ENCODE peak calls at places on chromosomes 6 and 20, in four cellular contexts. F is GM12878, Y is K562, C is IMR-90. P is an unnamed sample.

GRCh38 chr6:155738602-155739001 is 283.0 kb upstream of the NOX3 start:
- DNase-seq in F (no peak), Y (no peak), C (no peak), P (no peak)

GRCh38 chr6:32244946-32245398 is 21.1 kb upstream of the NOTCH4 start:
- DNase-seq in F (no peak), Y (peak), C (peak), P (peak)

GRCh38 chr6:170087946-170088348 is 202.9 kb downstream of the DLL1 start:
- DNase-seq in F (peak), Y (no peak), C (no peak), P (no peak)

GRCh38 chr20:38806855-38807655 is 1.6 kb downstream of the PPP1R16B start:
- DNase-seq in F (no peak), Y (no peak), C (no peak), P (no peak)

GRCh38 chr6:131948692-131949614 is 2.2 kb downstream of the CCN2 start:
- DNase-seq in F (no peak), Y (no peak), C (peak), P (no peak)

GRCh38 chr6:145814035-145814500 is 527 bp downstream of the FBXO30 start:
- DNase-seq in F (peak), Y (no peak), C (no peak), P (peak)

GRCh38 chr6:28081486-28081751 is 1.1 kb downstream of the ZNF165 start:
- DNase-seq in F (peak), Y (no peak), C (no peak), P (no peak)

GRCh38 chr20:33653218-33653899 is 8.8 kb upstream of the C20orf144 start:
- DNase-seq in F (no peak), Y (peak), C (peak), P (peak)

GRCh38 chr20:43460830-43461200 is 3.1 kb downstream of the SRSF6 start:
- DNase-seq in F (no peak), Y (no peak), C (no peak), P (no peak)

GRCh38 chr6:113120577-113121285 is 736.4 kb upstream of the MARCKS start:
- DNase-seq in F (no peak), Y (no peak), C (peak), P (peak)

GRCh38 chr6:10398439-10399218 is 16.2 kb downstream of the TFAP2A start:
- DNase-seq in F (no peak), Y (no peak), C (no peak), P (no peak)

GRCh38 chr6:108589244-108589730 is 28.6 kb downstream of the FOXO3 start:
- DNase-seq in F (no peak), Y (peak), C (peak), P (peak)

GRCh38 chr6:29941476-29941875 is 856 bp upstream of the HLA-A start:
- DNase-seq in F (no peak), Y (no peak), C (peak), P (no peak)

GRCh38 chr6:46011241-46012085 is 4.2 kb downstream of the CLIC5 start:
- DNase-seq in F (peak), Y (no peak), C (no peak), P (no peak)

GRCh38 chr6:170223718-170224693 is 66.9 kb downstream of the DLL1 start:
- DNase-seq in F (no peak), Y (no peak), C (no peak), P (no peak)

GRCh38 chr6:102204336-102204735 is 810.8 kb downstream of the GRIK2 start:
- DNase-seq in F (no peak), Y (no peak), C (no peak), P (no peak)

GRCh38 chr6:100339574-100340255 is 125.0 kb downstream of the SIM1 start:
- DNase-seq in F (no peak), Y (no peak), C (peak), P (no peak)

GRCh38 chr6:36268478-36269248 is 1.2 kb upstream of the PNPLA1 start:
- DNase-seq in F (no peak), Y (peak), C (peak), P (no peak)

GRCh38 chr6:139520321-139520768 is 145.9 kb upstream of the CITED2 start:
- DNase-seq in F (no peak), Y (no peak), C (no peak), P (no peak)

GRCh38 chr6:83884523-83884922 is 25.0 kb downstream of the CYB5R4 start:
- DNase-seq in F (peak), Y (peak), C (peak), P (peak)

GRCh38 chr20:47950103-47950502 is 164.8 kb upstream of the SULF2 start:
- DNase-seq in F (no peak), Y (peak), C (no peak), P (no peak)

GRCh38 chr6:46014511-46015118 is 1.0 kb downstream of the CLIC5 start:
- DNase-seq in F (no peak), Y (no peak), C (no peak), P (no peak)

GRCh38 chr6:146912730-146913680 is 291.2 kb upstream of the STXBP5 start:
- DNase-seq in F (no peak), Y (no peak), C (no peak), P (no peak)

GRCh38 chr6:137709424-137710281 is 157.4 kb upstream of the TNFAIP3 start:
- DNase-seq in F (no peak), Y (no peak), C (peak), P (no peak)

GRCh38 chr6:16056263-16056870 is 72.5 kb upstream of the MYLIP start:
- DNase-seq in F (no peak), Y (no peak), C (no peak), P (no peak)

GRCh38 chr6:132063204-132063603 is 112.0 kb upstream of the CCN2 start:
- DNase-seq in F (no peak), Y (no peak), C (peak), P (no peak)

GRCh38 chr6:36130672-36131516 is 581 bp downstream of the MAPK13 start:
- DNase-seq in F (no peak), Y (peak), C (no peak), P (no peak)

GRCh38 chr6:35370124-35370741 is 27.9 kb downstream of the PPARD start:
- DNase-seq in F (no peak), Y (no peak), C (peak), P (peak)

GRCh38 chr20:17680836-17681740 is 954 bp downstream of the RRBP1 start:
- DNase-seq in F (no peak), Y (peak), C (peak), P (peak)
- TF ChIP-seq CTCF in F (peak), Y (peak), C (peak), P (peak)

GRCh38 chr20:25541676-25542075 is 43.7 kb downstream of the NINL start:
- DNase-seq in F (no peak), Y (no peak), C (no peak), P (no peak)
- TF ChIP-seq RFX5 in F (no peak), Y (no peak), C (no peak), P (no peak)

DNA sequence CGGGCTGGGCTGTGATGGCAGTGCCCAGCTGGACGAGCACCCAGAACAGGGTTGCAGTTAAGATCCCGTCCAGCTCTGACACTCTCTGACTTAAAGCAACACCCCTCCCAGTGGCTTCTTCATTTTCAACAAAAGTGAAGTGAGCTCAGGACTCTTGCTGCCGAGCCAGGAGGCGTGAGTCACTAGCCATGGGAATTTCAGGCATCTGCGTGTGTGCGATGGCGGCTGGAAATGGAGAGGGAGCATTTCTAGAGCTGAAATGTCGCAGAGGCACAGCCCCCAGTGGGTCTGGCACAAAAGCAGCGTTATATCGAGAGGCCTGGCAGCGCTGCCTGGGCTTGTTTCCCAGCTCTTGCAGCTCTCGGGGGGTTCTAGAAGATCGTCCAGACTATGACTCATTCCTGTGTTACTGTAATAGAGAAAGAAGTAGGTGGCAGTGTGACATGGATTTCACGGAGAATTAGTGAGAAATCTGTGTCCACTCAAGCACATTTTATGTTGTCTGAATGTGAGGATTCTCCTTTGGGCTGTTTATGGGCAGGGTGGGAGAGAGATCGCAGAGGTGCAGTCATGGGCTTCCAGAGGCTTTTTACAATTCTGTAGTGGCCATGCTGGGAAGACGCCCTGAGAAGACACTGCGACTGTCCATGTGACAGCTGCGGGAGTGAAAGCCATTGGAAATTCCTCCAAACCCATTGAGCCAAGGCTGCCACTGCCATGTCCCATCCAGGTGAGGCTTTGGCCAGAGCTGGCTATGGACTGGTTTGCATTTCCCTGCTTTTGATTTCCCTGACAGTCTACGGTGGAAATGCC is 216.7 kb upstream of the ECI2 start:
- DNase-seq in F (no peak), Y (no peak), C (peak), P (peak)
- TF ChIP-seq ELK1 in F (no peak), Y (no peak), C (no peak), P (no peak)

GRCh38 chr6:47301441-47301840 is 8.3 kb downstream of the TNFRSF21 start:
- DNase-seq in F (no peak), Y (no peak), C (no peak), P (no peak)

GRCh38 chr6:47300417-47300816 is 9.3 kb downstream of the TNFRSF21 start:
- DNase-seq in F (no peak), Y (no peak), C (no peak), P (no peak)

GRCh38 chr6:47303383-47303782 is 6.3 kb downstream of the TNFRSF21 start:
- DNase-seq in F (no peak), Y (no peak), C (no peak), P (no peak)

GRCh38 chr6:47303861-47304260 is 5.8 kb downstream of the TNFRSF21 start:
- DNase-seq in F (no peak), Y (no peak), C (no peak), P (no peak)

DNA sequence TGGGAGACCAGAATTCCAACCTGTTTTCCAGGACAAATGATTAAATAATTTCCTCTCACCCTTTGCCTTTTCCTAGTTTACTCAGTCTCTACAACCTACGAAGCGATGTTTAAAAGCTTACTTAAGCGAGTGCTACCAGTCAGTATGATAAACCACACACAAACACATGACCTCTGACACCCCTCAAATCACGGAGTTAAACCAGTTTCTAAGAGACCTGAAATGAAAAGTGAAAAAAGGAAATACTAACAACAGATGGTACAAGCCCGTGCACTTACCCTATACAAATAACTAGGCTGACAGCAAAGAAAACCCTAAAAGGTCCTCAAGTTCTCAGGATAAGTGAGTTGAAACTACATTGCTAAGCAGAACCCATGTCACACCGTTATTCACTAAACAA is 7.7 kb downstream of the TNFRSF21 start:
- DNase-seq in F (no peak), Y (no peak), C (no peak), P (no peak)
- TF ChIP-seq CTCF in F (no peak), Y (no peak), C (no peak), P (no peak)

GRCh38 chr6:134198093-134198492 is 119.8 kb downstream of the SGK1 start:
- DNase-seq in F (no peak), Y (no peak), C (no peak), P (peak)

GRCh38 chr6:134201716-134202115 is 116.2 kb downstream of the SGK1 start:
- DNase-seq in F (no peak), Y (no peak), C (no peak), P (no peak)

GRCh38 chr6:134204031-134204430 is 113.9 kb downstream of the SGK1 start:
- DNase-seq in F (no peak), Y (no peak), C (no peak), P (no peak)

GRCh38 chr6:134196568-134197301 is 121.2 kb downstream of the SGK1 start:
- DNase-seq in F (no peak), Y (peak), C (no peak), P (no peak)

GRCh38 chr6:134199848-134200606 is 117.9 kb downstream of the SGK1 start:
- DNase-seq in F (no peak), Y (no peak), C (no peak), P (no peak)
- TF ChIP-seq RFX5 in F (no peak), Y (no peak), C (no peak), P (no peak)

GRCh38 chr20:37193226-37193625 is 13.9 kb upstream of the MROH8 start:
- DNase-seq in F (no peak), Y (no peak), C (no peak), P (no peak)

GRCh38 chr20:37192137-37192854 is 12.9 kb upstream of the MROH8 start:
- DNase-seq in F (no peak), Y (peak), C (peak), P (peak)

GRCh38 chr20:37190354-37190753 is 11.0 kb upstream of the MROH8 start:
- DNase-seq in F (no peak), Y (no peak), C (no peak), P (no peak)

GRCh38 chr20:37188787-37189186 is 9.4 kb upstream of the MROH8 start:
- DNase-seq in F (no peak), Y (no peak), C (no peak), P (no peak)

DNA sequence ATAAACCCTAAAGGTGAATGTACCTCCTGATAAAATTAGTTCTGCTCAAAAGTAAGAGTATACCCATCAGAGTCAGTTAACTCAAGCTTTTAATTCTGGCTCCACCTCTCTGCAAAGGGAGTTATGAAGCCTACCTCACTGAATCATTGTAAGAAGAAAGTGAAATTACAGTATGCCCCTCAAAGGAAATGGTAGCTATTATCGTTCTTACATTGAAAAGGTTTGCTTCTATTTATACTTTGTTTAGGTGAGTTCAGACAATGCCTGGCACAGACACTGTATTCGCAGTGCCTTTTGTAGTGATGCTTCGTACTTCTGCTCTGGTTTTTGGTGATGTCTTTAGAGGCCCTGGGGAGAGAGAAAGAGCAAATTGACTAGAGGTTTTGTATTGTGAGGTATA is 10.3 kb upstream of the MROH8 start:
- DNase-seq in F (peak), Y (no peak), C (no peak), P (no peak)
- TF ChIP-seq ELK1 in F (no peak), Y (no peak), C (no peak), P (no peak)

GRCh38 chr20:62685781-62686555 is 22.7 kb upstream of the NTSR1 start:
- DNase-seq in F (no peak), Y (peak), C (no peak), P (no peak)
- TF ChIP-seq CTCF in F (no peak), Y (no peak), C (no peak), P (no peak)

P was measured in A549.